ENCODE peak calls at places on chromosomes 13 and 19, in four cellular contexts. Q is fibroblast of villous mesenchyme; R is activated effector memory CD4-positive, alpha-beta T cell treated with anti-CD3 and anti-CD28 coated beads, Interleukin-2, amount 50 U/mL, for 16 hours; X is HFFc6. E is an unnamed sample.

GRCh38 chr19:6564393-6564792 is 26.6 kb downstream of the CD70 start:
- DNase-seq in Q (peak; percentile 3), R (no peak), X (no peak), E (no peak)

GRCh38 chr13:95281258-95281602 is 20.0 kb downstream of the ABCC4 start:
- DNase-seq in X (no peak), R (no peak), Q (no peak), E (no peak)

GRCh38 chr19:49106648-49107135 is 7.5 kb upstream of the LIN7B start:
- DNase-seq in R (peak; percentile 89), X (peak; percentile 33), Q (peak; percentile 51), E (no peak)

GRCh38 chr19:3132971-3133792 is 2.7 kb upstream of the GNA15 start:
- DNase-seq in X (peak; percentile 8), R (peak; percentile 92), Q (peak; percentile 53), E (no peak)

GRCh38 chr19:44756089-44756562 is 7.6 kb downstream of the BCL3 start:
- DNase-seq in Q (no peak), R (no peak), X (no peak), E (no peak)

GRCh38 chr19:38730731-38731589 is 13.3 kb downstream of the CAPN12 start:
- DNase-seq in X (no peak), R (no peak), Q (no peak), E (peak; percentile 73)

GRCh38 chr13:52449323-52450011 is 967 bp downstream of the VPS36 start:
- DNase-seq in R (no peak), Q (peak; percentile 10), X (no peak), E (no peak)

GRCh38 chr13:88526186-88526852 is 855.1 kb downstream of the SLITRK5 start:
- DNase-seq in R (no peak), Q (no peak), X (no peak), E (no peak)

E was measured in posterior vena cava.